ENCODE peak calls at places on chromosomes 4 and X, in six cellular contexts. J is fibroblast of the aortic adventitia; A is epithelial cell of esophagus; V is myocyte; W is activated CD4-positive, alpha-beta T cell treated with anti-CD3 and anti-CD28 coated beads, Interleukin-2, amount 10 ng/mL, durations not matched to agents 7 days and 5 days; G is nephron progenitor cell. F is an unnamed sample.

GRCh38 chr4:3342182-3342854 is 49.5 kb downstream of the RGS12 start:
- DNase-seq in V (peak), A (peak), J (peak), G (no peak), W (no peak), F (peak)

GRCh38 chr4:139921551-139922184 is 232.3 kb downstream of the MAML3 start:
- DNase-seq in W (no peak), V (no peak), G (no peak), A (no peak), J (no peak), F (peak)

GRCh38 chrX:136660896-136661295 is 12.9 kb downstream of the CD40LG start:
- DNase-seq in A (no peak), W (no peak), J (no peak), V (no peak), G (no peak), F (no peak)

GRCh38 chr4:105058177-105058812 is 88.4 kb upstream of the TET2 start:
- DNase-seq in J (peak), G (no peak), V (no peak), W (no peak), A (peak), F (peak)

GRCh38 chr4:160810415-160810814 is 1353.4 kb downstream of the FSTL5 start:
- DNase-seq in W (no peak), A (no peak), V (no peak), J (no peak), G (no peak), F (no peak)

GRCh38 chr4:93157984-93158383 is 670.6 kb upstream of the ATOH1 start:
- DNase-seq in J (no peak), W (no peak), G (no peak), V (no peak), A (peak), F (peak)

GRCh38 chr4:134787315-134787714 is 585.7 kb upstream of the PABPC4L start:
- DNase-seq in V (peak), J (no peak), A (peak), G (no peak), W (no peak), F (peak)

GRCh38 chrX:46582964-46583363 is 9.4 kb downstream of the CHST7 start:
- DNase-seq in V (peak), G (no peak), A (peak), J (peak), W (no peak), F (no peak)

GRCh38 chr4:1012031-1012739 is 759 bp downstream of the FGFRL1 start:
- DNase-seq in W (peak), G (peak), J (no peak), V (peak), A (peak), F (peak)

GRCh38 chr4:110418641-110419040 is 57.3 kb upstream of the ENPEP start:
- DNase-seq in J (no peak), W (no peak), V (no peak), A (no peak), G (no peak), F (no peak)

GRCh38 chr4:82437285-82438005 is 7.1 kb downstream of the ENOPH1 start:
- DNase-seq in J (peak), A (peak), W (no peak), G (no peak), V (no peak), F (no peak)

GRCh38 chr4:169105620-169106019 is 95.6 kb upstream of the CBR4 start:
- DNase-seq in G (no peak), J (no peak), W (no peak), A (no peak), V (no peak), F (no peak)

GRCh38 chrX:131734621-131735020 is 190.7 kb downstream of the OR13H1 start:
- DNase-seq in A (no peak), G (no peak), V (peak), W (no peak), J (peak), F (no peak)

GRCh38 chr4:13642576-13642975 is 15.1 kb upstream of the BOD1L1 start:
- DNase-seq in G (no peak), V (peak), W (no peak), A (no peak), J (peak), F (peak)

GRCh38 chr4:174592985-174593335 is 70.7 kb upstream of the HPGD start:
- DNase-seq in J (peak), V (peak), A (peak), G (no peak), W (no peak), F (no peak)

GRCh38 chr4:126223784-126224407 is 909.1 kb downstream of the FAT4 start:
- DNase-seq in A (peak), W (no peak), V (peak), J (peak), G (no peak), F (peak)

GRCh38 chrX:53095796-53096195 is 1.9 kb downstream of the KANTR start:
- DNase-seq in V (no peak), J (no peak), W (no peak), G (no peak), A (no peak), F (no peak)

GRCh38 chr4:83054928-83055327 is 19.9 kb downstream of the COPS4 start:
- DNase-seq in G (no peak), J (peak), V (no peak), W (peak), A (peak), F (peak)

GRCh38 chrX:44012484-44013096 is 39.4 kb upstream of the NDP start:
- DNase-seq in W (peak), J (peak), G (no peak), A (peak), V (peak), F (no peak)

GRCh38 chr4:73452953-73453700 is 17.1 kb downstream of the AFP start:
- DNase-seq in G (no peak), V (no peak), J (peak), A (peak), W (no peak), F (no peak)

GRCh38 chrX:132488092-132488749 is 617 bp downstream of the MBNL3 start:
- DNase-seq in V (peak), G (no peak), J (peak), W (peak), A (peak), F (peak)

GRCh38 chr4:37392540-37393255 is 148.2 kb downstream of the NWD2 start:
- DNase-seq in V (no peak), W (no peak), G (no peak), A (peak), J (no peak), F (no peak)